ENCODE peak calls at places on chromosome 7, in six cellular contexts. One of them, this sample, is unnamed.
A peak's percentile ranks its signal among the peaks of the same experiment; 100 is the strongest.

GRCh38 chr7:33836797-33837355 is 68.5 kb upstream of the BMPER start:
- DNase-seq in stomach: no peak
- DNase-seq in esophagus muscularis mucosa: no peak
- DNase-seq in HCT116: peak; percentile 46
- DNase-seq in spleen: no peak
- DNase-seq in transverse colon: no peak
- DNase-seq in this sample: no peak

GRCh38 chr7:131159961-131160361 is 167.7 kb upstream of the MKLN1 start:
- DNase-seq in HCT116: no peak
- DNase-seq in transverse colon: no peak
- DNase-seq in spleen: no peak
- DNase-seq in stomach: no peak
- DNase-seq in esophagus muscularis mucosa: no peak
- DNase-seq in this sample: no peak

GRCh38 chr7:95398155-95398940 is 2.2 kb upstream of the PON3 start:
- DNase-seq in transverse colon: no peak
- DNase-seq in spleen: no peak
- DNase-seq in HCT116: no peak
- DNase-seq in stomach: no peak
- DNase-seq in esophagus muscularis mucosa: no peak
- DNase-seq in this sample: no peak

GRCh38 chr7:37414352-37414983 is 34.2 kb downstream of the ELMO1 start:
- DNase-seq in spleen: no peak
- DNase-seq in stomach: no peak
- DNase-seq in HCT116: no peak
- DNase-seq in esophagus muscularis mucosa: no peak
- DNase-seq in transverse colon: no peak
- DNase-seq in this sample: no peak

GRCh38 chr7:351256-351655 is 61.3 kb downstream of the FOXL3 start:
- DNase-seq in stomach: no peak
- DNase-seq in spleen: peak; percentile 85
- DNase-seq in HCT116: no peak
- DNase-seq in transverse colon: no peak
- DNase-seq in esophagus muscularis mucosa: no peak
- DNase-seq in this sample: no peak

GRCh38 chr7:128783143-128783799 is 7.7 kb upstream of the OPN1SW start:
- DNase-seq in stomach: peak; percentile 56
- DNase-seq in spleen: no peak
- DNase-seq in esophagus muscularis mucosa: peak; percentile 94
- DNase-seq in transverse colon: peak; percentile 49
- DNase-seq in HCT116: peak; percentile 8
- DNase-seq in this sample: no peak

GRCh38 chr7:111164442-111164841 is 73.5 kb downstream of the LRRN3 start:
- DNase-seq in stomach: no peak
- DNase-seq in HCT116: no peak
- DNase-seq in spleen: no peak
- DNase-seq in esophagus muscularis mucosa: no peak
- DNase-seq in transverse colon: no peak
- DNase-seq in this sample: no peak

GRCh38 chr7:45061352-45061751 is 27.4 kb downstream of the NACAD start:
- DNase-seq in spleen: no peak
- DNase-seq in HCT116: no peak
- DNase-seq in transverse colon: no peak
- DNase-seq in stomach: no peak
- DNase-seq in esophagus muscularis mucosa: no peak
- DNase-seq in this sample: no peak

GRCh38 chr7:28115261-28115660 is 65.3 kb downstream of the JAZF1 start:
- DNase-seq in esophagus muscularis mucosa: peak; percentile 21
- DNase-seq in stomach: no peak
- DNase-seq in HCT116: no peak
- DNase-seq in transverse colon: no peak
- DNase-seq in spleen: no peak
- DNase-seq in this sample: no peak

DNA sequence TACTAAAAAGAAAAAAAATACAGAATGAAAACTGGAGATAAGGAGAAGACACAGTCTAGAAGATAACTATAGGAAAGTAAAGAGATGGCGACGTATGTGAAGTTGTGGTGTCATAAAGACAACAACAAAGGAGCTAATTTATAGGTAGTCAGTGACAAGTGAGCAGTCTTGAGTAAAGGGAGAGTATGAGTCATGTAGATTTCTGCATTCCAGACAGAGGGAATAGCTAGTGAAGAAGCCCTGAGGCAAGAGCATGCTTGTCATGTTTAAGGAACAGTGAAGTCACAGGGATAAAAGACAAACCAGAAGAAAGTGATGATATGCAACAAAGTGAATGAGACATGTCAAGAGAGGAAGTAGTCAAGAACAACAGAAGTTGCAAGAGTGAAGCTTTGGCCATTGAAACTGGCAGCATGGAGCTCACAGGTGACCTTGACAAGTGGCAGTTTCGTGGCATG is 2.3 kb upstream of the MIOS start:
- DNase-seq in transverse colon: no peak
- DNase-seq in spleen: no peak
- DNase-seq in HCT116: peak; percentile 89
- DNase-seq in stomach: no peak
- DNase-seq in esophagus muscularis mucosa: no peak
- DNase-seq in this sample: no peak
- H3K4me1 ChIP-seq in transverse colon: peaks cover 24% of the 10 kb centered on the region
- H3K4me1 ChIP-seq in spleen: peaks cover 38% of the 10 kb centered on the region
- H3K4me1 ChIP-seq in HCT116: peaks cover 44% of the 10 kb centered on the region
- H3K4me1 ChIP-seq in stomach: peaks cover 56% of the 10 kb centered on the region
- H3K4me1 ChIP-seq in esophagus muscularis mucosa: peaks cover 24% of the 10 kb centered on the region
- H3K4me1 ChIP-seq in this sample: peaks cover 60% of the 10 kb centered on the region

GRCh38 chr7:149261829-149262617 is at the start of gene ZNF783:
- DNase-seq in transverse colon: peak; percentile 90
- DNase-seq in esophagus muscularis mucosa: peak; percentile 94
- DNase-seq in stomach: peak; percentile 91
- DNase-seq in spleen: peak; percentile 98
- DNase-seq in HCT116: peak; percentile 73
- DNase-seq in this sample: peak; percentile 91
- TF ChIP-seq POLR2A in transverse colon: peak; percentile 39
- TF ChIP-seq POLR2A in esophagus muscularis mucosa: no peak
- TF ChIP-seq POLR2A in stomach: no peak
- TF ChIP-seq POLR2A in spleen: no peak
- TF ChIP-seq POLR2A in HCT116: peak; percentile 68
- TF ChIP-seq POLR2A in this sample: no peak

GRCh38 chr7:41608447-41608846 is 94.4 kb downstream of the INHBA start:
- DNase-seq in HCT116: no peak
- DNase-seq in stomach: no peak
- DNase-seq in spleen: no peak
- DNase-seq in esophagus muscularis mucosa: no peak
- DNase-seq in transverse colon: no peak
- DNase-seq in this sample: no peak
- TF ChIP-seq POLR2AphosphoS5 in HCT116: no peak
- TF ChIP-seq POLR2AphosphoS5 in stomach: no peak
- TF ChIP-seq POLR2AphosphoS5 in spleen: no peak
- TF ChIP-seq POLR2AphosphoS5 in esophagus muscularis mucosa: no peak
- TF ChIP-seq POLR2AphosphoS5 in transverse colon: no peak
- TF ChIP-seq POLR2AphosphoS5 in this sample: no peak

DNA sequence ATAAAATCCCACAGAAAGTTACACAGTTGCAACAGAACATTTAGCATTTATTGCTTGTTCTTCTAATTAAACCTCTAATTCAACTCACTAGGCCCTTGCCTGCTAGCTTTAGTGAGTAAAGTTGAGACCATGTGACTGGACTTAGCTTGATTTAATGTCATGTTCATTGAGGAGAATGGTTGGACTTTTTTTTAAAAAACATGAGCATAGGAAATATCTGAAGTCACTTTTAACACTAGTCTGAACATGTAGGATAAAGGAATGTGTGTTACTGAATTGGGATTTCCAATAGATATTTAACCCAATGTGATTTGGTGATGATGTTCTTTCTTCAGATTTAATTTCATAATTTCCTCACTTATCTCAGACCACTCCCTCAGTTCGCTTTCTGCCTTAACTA is 24.6 kb upstream of the GLCCI1 start:
- DNase-seq in esophagus muscularis mucosa: no peak
- DNase-seq in spleen: no peak
- DNase-seq in HCT116: no peak
- DNase-seq in stomach: no peak
- DNase-seq in transverse colon: no peak
- DNase-seq in this sample: no peak
- H3K4me1 ChIP-seq in esophagus muscularis mucosa: no peaks in the 10 kb centered on the region
- H3K4me1 ChIP-seq in spleen: peaks cover 20% of the 10 kb centered on the region
- H3K4me1 ChIP-seq in HCT116: no peaks in the 10 kb centered on the region
- H3K4me1 ChIP-seq in stomach: no peaks in the 10 kb centered on the region
- H3K4me1 ChIP-seq in transverse colon: no peaks in the 10 kb centered on the region
- H3K4me1 ChIP-seq in this sample: no peaks in the 10 kb centered on the region

DNA sequence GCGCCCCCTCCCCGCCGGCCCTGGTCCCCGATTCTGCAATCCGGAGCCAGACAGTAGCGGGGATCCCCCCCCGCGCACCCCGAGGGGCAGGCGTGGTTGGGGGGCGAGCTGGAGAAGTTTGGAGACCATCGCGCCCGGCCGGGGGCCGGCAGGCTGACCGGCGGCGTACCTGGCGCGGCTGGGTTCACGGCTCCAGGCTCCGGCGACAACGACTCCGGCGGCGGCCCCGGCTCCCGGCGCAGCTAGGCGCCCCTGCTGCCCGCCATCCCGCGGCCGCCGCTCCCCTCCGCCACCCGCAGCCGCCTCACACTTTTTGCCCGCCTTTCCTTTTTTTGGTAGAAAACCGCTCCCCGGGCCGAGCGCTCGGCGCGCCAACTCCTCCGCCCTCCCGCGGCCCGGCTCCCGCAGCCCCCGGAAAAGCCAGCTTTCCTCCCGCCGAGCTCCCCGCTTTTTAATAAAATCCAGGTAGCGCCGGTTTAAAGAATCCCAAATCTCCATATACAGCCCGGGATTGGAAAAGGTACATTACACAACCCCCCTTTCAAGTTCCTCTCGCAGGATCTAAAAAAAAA is at the start of gene TNRC18:
- DNase-seq in esophagus muscularis mucosa: no peak
- DNase-seq in spleen: peak; percentile 87
- DNase-seq in transverse colon: peak; percentile 32
- DNase-seq in HCT116: no peak
- DNase-seq in stomach: peak; percentile 34
- DNase-seq in this sample: no peak
- TF ChIP-seq POLR2A in esophagus muscularis mucosa: peak; percentile 69
- TF ChIP-seq POLR2A in spleen: no peak
- TF ChIP-seq POLR2A in transverse colon: no peak
- TF ChIP-seq POLR2A in HCT116: no peak
- TF ChIP-seq POLR2A in stomach: peak; percentile 24
- TF ChIP-seq POLR2A in this sample: no peak

DNA sequence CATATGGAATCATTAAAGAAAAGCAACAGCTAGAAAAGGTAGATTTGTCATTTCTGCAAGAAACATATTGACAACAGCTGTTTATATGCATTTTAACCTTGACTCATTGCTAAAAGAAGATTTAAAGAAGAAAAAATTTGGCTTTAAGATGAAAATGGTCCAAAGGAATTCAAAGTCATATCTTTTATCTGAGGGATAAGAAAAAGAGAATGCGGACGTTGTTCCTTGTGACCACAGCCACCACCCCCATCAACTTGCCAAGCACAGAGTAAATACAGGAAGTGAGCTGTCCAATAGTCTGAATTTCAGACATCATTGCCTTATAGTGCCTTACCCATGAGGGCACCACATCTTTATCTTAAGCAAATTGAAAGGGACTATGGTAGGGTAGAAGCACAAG is 7.3 kb upstream of the CRPPA start:
- DNase-seq in spleen: no peak
- DNase-seq in esophagus muscularis mucosa: no peak
- DNase-seq in transverse colon: peak; percentile 12
- DNase-seq in stomach: peak; percentile 42
- DNase-seq in HCT116: no peak
- DNase-seq in this sample: no peak
- TF ChIP-seq POLR2AphosphoS5 in spleen: no peak
- TF ChIP-seq POLR2AphosphoS5 in esophagus muscularis mucosa: no peak
- TF ChIP-seq POLR2AphosphoS5 in transverse colon: no peak
- TF ChIP-seq POLR2AphosphoS5 in stomach: no peak
- TF ChIP-seq POLR2AphosphoS5 in HCT116: no peak
- TF ChIP-seq POLR2AphosphoS5 in this sample: no peak

GRCh38 chr7:142787034-142787768 is 16.4 kb downstream of the PRSS2 start:
- DNase-seq in transverse colon: no peak
- DNase-seq in HCT116: no peak
- DNase-seq in esophagus muscularis mucosa: no peak
- DNase-seq in stomach: no peak
- DNase-seq in spleen: no peak
- DNase-seq in this sample: no peak
- H3K4me1 ChIP-seq in transverse colon: peaks cover 4% of the 10 kb centered on the region
- H3K4me1 ChIP-seq in HCT116: peaks cover 5% of the 10 kb centered on the region
- H3K4me1 ChIP-seq in esophagus muscularis mucosa: no peaks in the 10 kb centered on the region
- H3K4me1 ChIP-seq in stomach: peaks cover 9% of the 10 kb centered on the region
- H3K4me1 ChIP-seq in spleen: peaks cover 17% of the 10 kb centered on the region
- H3K4me1 ChIP-seq in this sample: peaks cover 3% of the 10 kb centered on the region

GRCh38 chr7:23530901-23531793 is 634 bp downstream of the TRA2A start:
- DNase-seq in transverse colon: peak; percentile 50
- DNase-seq in spleen: peak; percentile 91
- DNase-seq in stomach: peak; percentile 48
- DNase-seq in HCT116: no peak
- DNase-seq in esophagus muscularis mucosa: peak; percentile 92
- DNase-seq in this sample: peak; percentile 82
- TF ChIP-seq POLR2A in transverse colon: no peak
- TF ChIP-seq POLR2A in spleen: no peak
- TF ChIP-seq POLR2A in stomach: no peak
- TF ChIP-seq POLR2A in HCT116: no peak
- TF ChIP-seq POLR2A in esophagus muscularis mucosa: no peak
- TF ChIP-seq POLR2A in this sample: no peak

GRCh38 chr7:35420657-35421056 is 166.8 kb upstream of the TBX20 start:
- DNase-seq in stomach: no peak
- DNase-seq in spleen: no peak
- DNase-seq in HCT116: no peak
- DNase-seq in esophagus muscularis mucosa: no peak
- DNase-seq in transverse colon: no peak
- DNase-seq in this sample: no peak
- TF ChIP-seq POLR2AphosphoS5 in stomach: no peak
- TF ChIP-seq POLR2AphosphoS5 in spleen: no peak
- TF ChIP-seq POLR2AphosphoS5 in HCT116: no peak
- TF ChIP-seq POLR2AphosphoS5 in esophagus muscularis mucosa: no peak
- TF ChIP-seq POLR2AphosphoS5 in transverse colon: no peak
- TF ChIP-seq POLR2AphosphoS5 in this sample: no peak